ENCODE peak calls at places on chromosomes 16 and 17, in four cellular contexts. K, F, O and Z are unnamed samples.
A peak's percentile ranks its signal among the peaks of the same experiment; 100 is the strongest.

GRCh38 chr17:72152392-72152727 is 31.5 kb downstream of the SOX9 start:
- DNase-seq in K (peak; percentile 56), F (no peak), O (no peak), Z (no peak)

GRCh38 chr16:10738231-10739077 is 5.2 kb upstream of the NUBP1 start:
- DNase-seq in K (peak; percentile 73), F (no peak), O (peak; percentile 45), Z (no peak)

GRCh38 chr17:79861371-79862216 is 22.4 kb upstream of the CBX4 start:
- DNase-seq in K (no peak), F (peak; percentile 41), O (no peak), Z (no peak)

GRCh38 chr16:53950677-53951076 is 246.7 kb downstream of the FTO start:
- DNase-seq in K (no peak), F (no peak), O (no peak), Z (no peak)

GRCh38 chr17:80123791-80124190 is 22.4 kb downstream of the GAA start:
- DNase-seq in K (peak; percentile 76), F (no peak), O (no peak), Z (no peak)

GRCh38 chr17:79990051-79990592 is 45.5 kb downstream of the TBC1D16 start:
- DNase-seq in K (no peak), F (peak; percentile 64), O (no peak), Z (no peak)

GRCh38 chr16:59330030-59330670 is 596.0 kb upstream of the GOT2 start:
- DNase-seq in K (peak; percentile 76), F (no peak), O (no peak), Z (no peak)

GRCh38 chr16:85363881-85364280 is 249.2 kb upstream of the GSE1 start:
- DNase-seq in K (peak; percentile 97), F (no peak), O (no peak), Z (no peak)

GRCh38 chr17:62807812-62808575 is at the start of gene MARCHF10:
- DNase-seq in K (peak; percentile 27), F (peak; percentile 40), O (no peak), Z (peak; percentile 79)

GRCh38 chr17:65503557-65503956 is 57.9 kb downstream of the AXIN2 start:
- DNase-seq in K (no peak), F (no peak), O (no peak), Z (no peak)

GRCh38 chr16:54289242-54290051 is 2.9 kb upstream of the IRX3 start:
- DNase-seq in K (no peak), F (no peak), O (no peak), Z (no peak)

GRCh38 chr17:1053661-1054360 is 56.9 kb downstream of the TIMM22 start:
- DNase-seq in K (no peak), F (no peak), O (no peak), Z (no peak)

GRCh38 chr17:19492140-19492539 is 41.5 kb upstream of the SLC47A1 start:
- DNase-seq in K (no peak), F (no peak), O (no peak), Z (no peak)

GRCh38 chr16:31460582-31461002 is 1.3 kb downstream of the ARMC5 start:
- DNase-seq in K (peak; percentile 50), F (no peak), O (no peak), Z (peak; percentile 37)

GRCh38 chr17:17114592-17115225 is 72.5 kb downstream of the MPRIP start:
- DNase-seq in K (peak; percentile 37), F (no peak), O (no peak), Z (no peak)

GRCh38 chr17:73189417-73190099 is 3.3 kb upstream of the COG1 start:
- DNase-seq in K (peak; percentile 46), F (no peak), O (no peak), Z (no peak)

GRCh38 chr17:14760719-14761425 is 460.0 kb downstream of the HS3ST3B1 start:
- DNase-seq in K (no peak), F (no peak), O (no peak), Z (no peak)

GRCh38 chr17:19262650-19263620 is 25.8 kb downstream of the EPN2 start:
- DNase-seq in K (peak; percentile 70), F (no peak), O (no peak), Z (no peak)

GRCh38 chr17:45336390-45337182 is 19.8 kb upstream of the MAP3K14 start:
- DNase-seq in K (no peak), F (no peak), O (no peak), Z (peak; percentile 23)

GRCh38 chr16:35706901-35707300 is 2247.5 kb downstream of the TP53TG3F start:
- DNase-seq in K (no peak), F (no peak), O (no peak), Z (no peak)

GRCh38 chr16:85958731-85959130 is 59.8 kb downstream of the IRF8 start:
- DNase-seq in K (no peak), F (no peak), O (no peak), Z (no peak)

GRCh38 chr16:86059253-86060171 is 160.6 kb downstream of the IRF8 start:
- DNase-seq in K (no peak), F (peak; percentile 49), O (no peak), Z (no peak)

GRCh38 chr17:77327566-77328463 is 187.0 kb downstream of the SEC14L1 start:
- DNase-seq in K (no peak), F (peak; percentile 61), O (no peak), Z (peak; percentile 54)

GRCh38 chr17:4161179-4161559 is 18.2 kb downstream of the CYB5D2 start:
- DNase-seq in K (peak; percentile 78), F (no peak), O (peak; percentile 40), Z (no peak)

GRCh38 chr17:43905985-43906852 is 1.1 kb downstream of the MPP2 start:
- DNase-seq in K (peak; percentile 65), F (peak; percentile 58), O (peak; percentile 71), Z (peak; percentile 77)

GRCh38 chr16:11045846-11046245 is 101.5 kb downstream of the CLEC16A start:
- DNase-seq in K (peak; percentile 28), F (no peak), O (no peak), Z (no peak)

GRCh38 chr17:36994438-36994837 is 45.7 kb downstream of the AATF start:
- DNase-seq in K (peak; percentile 56), F (no peak), O (no peak), Z (no peak)

GRCh38 chr17:50062323-50063243 is 6.7 kb downstream of the ITGA3 start:
- DNase-seq in K (peak; percentile 89), F (peak; percentile 90), O (peak; percentile 77), Z (peak; percentile 93)

GRCh38 chr16:70805787-70806186 is 4.8 kb upstream of the VAC14 start:
- DNase-seq in K (peak; percentile 90), F (no peak), O (no peak), Z (no peak)

GRCh38 chr17:27526603-27527002 is 70.4 kb downstream of the KSR1 start:
- DNase-seq in K (peak; percentile 61), F (peak; percentile 44), O (no peak), Z (peak; percentile 80)

GRCh38 chr16:20870122-20870521 is 30.0 kb downstream of the DCUN1D3 start:
- DNase-seq in K (no peak), F (no peak), O (no peak), Z (no peak)

GRCh38 chr16:648071-648785 is 937 bp upstream of the WDR90 start:
- DNase-seq in K (no peak), F (peak; percentile 87), O (no peak), Z (peak; percentile 88)

GRCh38 chr17:58531661-58532554 is 17.5 kb upstream of the MTMR4 start:
- DNase-seq in K (peak; percentile 48), F (peak; percentile 52), O (no peak), Z (peak; percentile 79)

GRCh38 chr17:50024808-50025207 is 29.8 kb upstream of the DLX3 start:
- DNase-seq in K (no peak), F (no peak), O (no peak), Z (no peak)

GRCh38 chr17:47957591-47958490 is at the start of gene PRR15L:
- DNase-seq in K (no peak), F (peak; percentile 96), O (no peak), Z (peak; percentile 82)

GRCh38 chr17:6706996-6707395 is 6.2 kb downstream of the SLC13A5 start:
- DNase-seq in K (no peak), F (no peak), O (no peak), Z (peak; percentile 46)

GRCh38 chr16:87963400-87963799 is 12.2 kb downstream of the BANP start:
- DNase-seq in K (peak; percentile 94), F (no peak), O (no peak), Z (no peak)

DNA sequence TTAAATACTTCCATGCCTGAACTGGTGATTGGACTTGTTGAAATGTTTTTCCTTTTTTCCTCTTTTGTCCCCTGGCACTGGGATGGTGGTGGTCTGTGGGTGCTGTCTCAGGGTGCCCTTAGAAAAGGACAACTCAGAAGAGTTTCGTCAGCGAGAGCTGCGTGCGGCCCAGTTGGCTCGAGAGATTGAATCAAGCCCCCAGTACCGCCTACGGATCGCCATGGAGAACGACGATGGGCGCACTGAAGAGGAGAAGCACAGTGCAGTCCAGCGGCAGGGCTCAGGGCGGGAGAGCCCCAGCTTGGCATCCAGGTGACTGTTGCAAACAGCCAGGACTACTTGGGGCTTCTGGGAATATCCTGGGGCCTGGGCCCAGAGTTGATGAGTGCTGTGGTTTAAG is 6.9 kb downstream of the ATXN2L start:
- DNase-seq in K (no peak), F (no peak), O (no peak), Z (no peak)
- H3K27ac ChIP-seq in K (no peak overlapping the region), F (no peak overlapping the region), O (no peak overlapping the region), Z (no peak overlapping the region)

DNA sequence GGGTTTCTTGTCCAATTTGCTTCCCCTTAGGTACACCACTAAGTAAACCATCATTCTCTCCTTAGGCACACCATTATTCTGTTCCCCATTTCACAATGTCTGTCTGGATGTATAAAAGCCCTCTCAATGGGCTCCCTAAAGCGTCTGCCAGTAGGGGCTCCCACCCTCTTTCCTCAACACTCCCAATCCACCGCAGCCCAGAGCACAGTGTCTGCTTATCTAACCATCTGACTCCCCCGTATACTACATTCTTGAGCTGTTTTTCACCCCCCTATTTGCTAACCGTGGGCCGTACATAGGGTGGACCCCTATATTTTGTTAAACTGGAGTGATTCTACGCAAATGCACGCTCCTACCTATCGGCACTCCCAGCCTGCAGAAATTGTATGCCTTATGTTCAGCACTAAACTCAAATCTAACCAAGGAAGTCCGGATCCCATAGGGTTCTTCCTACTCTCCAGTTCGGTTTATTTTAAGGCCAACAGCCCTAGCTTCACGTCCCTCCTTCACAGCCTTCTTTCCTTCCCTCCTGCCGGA is 674 bp upstream of the PSMD3 start:
- DNase-seq in K (peak; percentile 58), F (peak; percentile 25), O (no peak), Z (no peak)
- TF ChIP-seq CTCF in K (no peak), F (no peak), O (no peak), Z (peak; percentile 7)

GRCh38 chr17:81539961-81540675 is 11.9 kb downstream of the FSCN2 start:
- DNase-seq in K (no peak), F (no peak), O (no peak), Z (no peak)
- H3K27ac ChIP-seq in K (no peak overlapping the region), F (no peak overlapping the region), O (no peak overlapping the region), Z (no peak overlapping the region)

GRCh38 chr17:28714281-28714680 is 2.6 kb upstream of the PROCA1 start:
- DNase-seq in K (no peak), F (no peak), O (no peak), Z (no peak)

GRCh38 chr17:28710948-28711722 is 553 bp downstream of the PROCA1 start:
- DNase-seq in K (peak; percentile 86), F (peak; percentile 95), O (peak; percentile 47), Z (peak; percentile 95)

GRCh38 chr17:28711723-28712036 is at the start of gene PROCA1:
- DNase-seq in K (no peak), F (no peak), O (no peak), Z (no peak)

GRCh38 chr17:28712705-28713415 is 1.2 kb upstream of the PROCA1 start:
- DNase-seq in K (no peak), F (no peak), O (no peak), Z (no peak)

GRCh38 chr17:28712037-28712704 is 483 bp upstream of the PROCA1 start:
- DNase-seq in K (no peak), F (peak; percentile 56), O (no peak), Z (peak; percentile 81)
- TF ChIP-seq CTCF in K (no peak), F (no peak), O (no peak), Z (no peak)

GRCh38 chr16:13193721-13194120 is 292.3 kb downstream of the SHISA9 start:
- DNase-seq in K (no peak), F (no peak), O (no peak), Z (no peak)
- H3K27ac ChIP-seq in K (no peak overlapping the region), F (no peak overlapping the region), O (no peak overlapping the region), Z (no peak overlapping the region)